ENCODE peak calls at places on chromosomes 11 and 22, in ten cellular contexts. L, I, W, K, Y, V, A, C, F and U are unnamed samples.
A peak's percentile ranks its signal among the peaks of the same experiment; 100 is the strongest.

GRCh38 chr22:30717331-30717921 is 22.8 kb downstream of the OSBP2 start:
- DNase-seq in L (no peak), I (no peak), W (no peak), K (no peak), Y (no peak), V (no peak), A (no peak), C (no peak), F (no peak), U (no peak)

GRCh38 chr11:2316169-2316962 is 14.6 kb downstream of the TSPAN32 start:
- DNase-seq in L (no peak), I (peak; percentile 53), W (peak; percentile 20), K (peak; percentile 39), Y (no peak), V (no peak), A (no peak), C (no peak), F (no peak), U (no peak)

GRCh38 chr11:17533341-17533740 is 10.9 kb downstream of the USH1C start:
- DNase-seq in L (no peak), I (no peak), W (no peak), K (no peak), Y (no peak), V (no peak), A (no peak), C (no peak), F (no peak), U (no peak)

GRCh38 chr22:21861856-21862255 is 5.6 kb downstream of the MAPK1 start:
- DNase-seq in L (no peak), I (no peak), W (no peak), K (no peak), Y (no peak), V (no peak), A (no peak), C (no peak), F (no peak), U (no peak)

GRCh38 chr11:128289048-128289447 is 298.3 kb downstream of the ETS1 start:
- DNase-seq in L (no peak), I (no peak), W (no peak), K (no peak), Y (no peak), V (no peak), A (no peak), C (peak; percentile 24), F (no peak), U (no peak)

GRCh38 chr11:102882389-102883024 is 7.7 kb upstream of the MMP12 start:
- DNase-seq in L (no peak), I (no peak), W (no peak), K (no peak), Y (no peak), V (no peak), A (no peak), C (peak; percentile 8), F (no peak), U (no peak)

GRCh38 chr11:61784506-61784805 is 7.9 kb downstream of the TMEM258 start:
- DNase-seq in L (no peak), I (no peak), W (no peak), K (no peak), Y (no peak), V (no peak), A (no peak), C (no peak), F (no peak), U (no peak)

GRCh38 chr11:134864233-134864967 is 452.4 kb upstream of the B3GAT1 start:
- DNase-seq in L (no peak), I (no peak), W (no peak), K (no peak), Y (no peak), V (no peak), A (no peak), C (no peak), F (no peak), U (no peak)

GRCh38 chr22:35301370-35301874 is 1.7 kb downstream of the TOM1 start:
- DNase-seq in L (no peak), I (no peak), W (peak; percentile 60), K (no peak), Y (no peak), V (no peak), A (no peak), C (no peak), F (no peak), U (no peak)

GRCh38 chr11:15177491-15177890 is 62.8 kb downstream of the INSC start:
- DNase-seq in L (no peak), I (no peak), W (no peak), K (no peak), Y (no peak), V (no peak), A (no peak), C (no peak), F (no peak), U (no peak)

GRCh38 chr11:134802598-134802997 is 390.6 kb upstream of the B3GAT1 start:
- DNase-seq in L (no peak), I (no peak), W (no peak), K (no peak), Y (no peak), V (no peak), A (no peak), C (no peak), F (no peak), U (no peak)

GRCh38 chr22:38264322-38264843 is 8.4 kb downstream of the TMEM184B start:
- DNase-seq in L (no peak), I (no peak), W (no peak), K (no peak), Y (no peak), V (no peak), A (no peak), C (no peak), F (no peak), U (no peak)

GRCh38 chr11:128501576-128502549 is 85.5 kb downstream of the ETS1 start:
- DNase-seq in L (no peak), I (no peak), W (peak; percentile 68), K (no peak), Y (no peak), V (no peak), A (no peak), C (no peak), F (no peak), U (no peak)

GRCh38 chr11:42521994-42522393 is 789.8 kb upstream of the API5 start:
- DNase-seq in L (no peak), I (no peak), W (no peak), K (no peak), Y (no peak), V (no peak), A (no peak), C (no peak), F (no peak), U (no peak)

GRCh38 chr11:122235615-122236014 is 119.6 kb upstream of the BLID start:
- DNase-seq in L (no peak), I (no peak), W (no peak), K (no peak), Y (no peak), V (no peak), A (no peak), C (no peak), F (no peak), U (peak; percentile 76)

GRCh38 chr11:17596711-17597110 is 49.7 kb downstream of the OTOG start:
- DNase-seq in L (no peak), I (peak; percentile 62), W (no peak), K (no peak), Y (no peak), V (no peak), A (no peak), C (no peak), F (no peak), U (no peak)